ENCODE peak calls at places on chromosomes 4 and X, in five cellular contexts. One of them, this sample, is unnamed.

GRCh38 chr4:160212078-160212477 is 1109.2 kb downstream of the RAPGEF2 start:
- DNase-seq in right atrium auricular region: no peak
- DNase-seq in brain microvascular endothelial cell: no peak
- DNase-seq in cardiac muscle cell: no peak
- DNase-seq in adipocyte: no peak
- DNase-seq in this sample: no peak

GRCh38 chr4:22573198-22573597 is 57.3 kb upstream of the ADGRA3 start:
- DNase-seq in right atrium auricular region: peak; percentile 72
- DNase-seq in brain microvascular endothelial cell: no peak
- DNase-seq in cardiac muscle cell: peak; percentile 67
- DNase-seq in adipocyte: peak; percentile 3
- DNase-seq in this sample: no peak

GRCh38 chr4:36489798-36490197 is 208.4 kb downstream of the DTHD1 start:
- DNase-seq in right atrium auricular region: no peak
- DNase-seq in brain microvascular endothelial cell: no peak
- DNase-seq in cardiac muscle cell: no peak
- DNase-seq in adipocyte: no peak
- DNase-seq in this sample: no peak

GRCh38 chrX:133921764-133922389 is 63.5 kb downstream of the GPC3 start:
- DNase-seq in right atrium auricular region: no peak
- DNase-seq in brain microvascular endothelial cell: peak; percentile 17
- DNase-seq in cardiac muscle cell: peak; percentile 45
- DNase-seq in adipocyte: peak; percentile 20
- DNase-seq in this sample: no peak

GRCh38 chrX:107715331-107716044 is 60.1 kb downstream of the TSC22D3 start:
- DNase-seq in right atrium auricular region: no peak
- DNase-seq in brain microvascular endothelial cell: no peak
- DNase-seq in cardiac muscle cell: peak; percentile 33
- DNase-seq in adipocyte: peak; percentile 31
- DNase-seq in this sample: no peak

GRCh38 chrX:44306336-44306735 is 37.1 kb downstream of the EFHC2 start:
- DNase-seq in right atrium auricular region: no peak
- DNase-seq in brain microvascular endothelial cell: peak; percentile 4
- DNase-seq in cardiac muscle cell: peak; percentile 8
- DNase-seq in adipocyte: peak; percentile 51
- DNase-seq in this sample: no peak

GRCh38 chr4:146654976-146655761 is 16.5 kb downstream of the POU4F2 start:
- DNase-seq in right atrium auricular region: no peak
- DNase-seq in brain microvascular endothelial cell: no peak
- DNase-seq in cardiac muscle cell: peak; percentile 38
- DNase-seq in adipocyte: peak; percentile 44
- DNase-seq in this sample: no peak

GRCh38 chrX:101759000-101759399 is 99.3 kb upstream of the ARMCX2 start:
- DNase-seq in right atrium auricular region: no peak
- DNase-seq in brain microvascular endothelial cell: peak; percentile 57
- DNase-seq in cardiac muscle cell: peak; percentile 45
- DNase-seq in adipocyte: peak; percentile 66
- DNase-seq in this sample: peak; percentile 10

GRCh38 chr4:113639311-113639710 is 122.2 kb downstream of the CAMK2D start:
- DNase-seq in right atrium auricular region: no peak
- DNase-seq in brain microvascular endothelial cell: no peak
- DNase-seq in cardiac muscle cell: no peak
- DNase-seq in adipocyte: no peak
- DNase-seq in this sample: no peak

GRCh38 chr4:169604131-169604900 is 8.1 kb downstream of the NEK1 start:
- DNase-seq in right atrium auricular region: no peak
- DNase-seq in brain microvascular endothelial cell: peak; percentile 77
- DNase-seq in cardiac muscle cell: peak; percentile 69
- DNase-seq in adipocyte: peak; percentile 74
- DNase-seq in this sample: peak; percentile 47

GRCh38 chr4:81919238-81919637 is 447.5 kb upstream of the RASGEF1B start:
- DNase-seq in right atrium auricular region: no peak
- DNase-seq in brain microvascular endothelial cell: peak; percentile 2
- DNase-seq in cardiac muscle cell: peak; percentile 51
- DNase-seq in adipocyte: no peak
- DNase-seq in this sample: no peak

GRCh38 chrX:113058634-113059033 is 218.0 kb upstream of the AMOT start:
- DNase-seq in right atrium auricular region: no peak
- DNase-seq in brain microvascular endothelial cell: no peak
- DNase-seq in cardiac muscle cell: no peak
- DNase-seq in adipocyte: peak; percentile 29
- DNase-seq in this sample: no peak

GRCh38 chr4:140463610-140464009 is 34.5 kb downstream of the MGAT4D start:
- DNase-seq in right atrium auricular region: no peak
- DNase-seq in brain microvascular endothelial cell: no peak
- DNase-seq in cardiac muscle cell: no peak
- DNase-seq in adipocyte: no peak
- DNase-seq in this sample: no peak

GRCh38 chr4:108619372-108620100 is 840 bp upstream of the RPL34 start:
- DNase-seq in right atrium auricular region: no peak
- DNase-seq in brain microvascular endothelial cell: no peak
- DNase-seq in cardiac muscle cell: no peak
- DNase-seq in adipocyte: no peak
- DNase-seq in this sample: no peak

GRCh38 chr4:124433500-124433899 is 279.0 kb downstream of the ANKRD50 start:
- DNase-seq in right atrium auricular region: no peak
- DNase-seq in brain microvascular endothelial cell: peak; percentile 76
- DNase-seq in cardiac muscle cell: peak; percentile 28
- DNase-seq in adipocyte: no peak
- DNase-seq in this sample: no peak

DNA sequence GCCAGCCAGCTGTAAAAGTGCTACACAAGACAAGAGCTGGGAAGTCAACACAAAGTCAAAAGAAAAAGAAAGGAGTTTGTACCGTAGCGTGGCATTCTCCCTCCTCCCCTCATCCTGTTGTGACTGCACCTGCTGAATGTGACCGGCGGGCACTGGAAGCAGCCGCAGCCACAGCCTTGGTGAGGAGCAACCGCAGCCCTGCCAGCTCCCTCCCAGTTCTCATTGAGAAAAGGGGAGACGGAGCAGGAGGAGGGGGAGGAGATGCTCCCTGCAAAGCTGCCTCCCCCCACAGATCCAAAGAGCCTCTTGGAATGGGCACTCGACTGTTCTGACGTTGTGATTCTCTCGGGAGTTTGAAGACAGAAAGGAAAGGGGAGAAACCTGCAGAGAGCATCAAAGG is 429.9 kb downstream of the MAPK10 start:
- DNase-seq in right atrium auricular region: no peak
- DNase-seq in brain microvascular endothelial cell: no peak
- DNase-seq in cardiac muscle cell: no peak
- DNase-seq in adipocyte: no peak
- DNase-seq in this sample: no peak
- H3K4me3 ChIP-seq in right atrium auricular region: no peak overlapping the region
- H3K4me3 ChIP-seq in brain microvascular endothelial cell: no peak overlapping the region
- H3K4me3 ChIP-seq in cardiac muscle cell: no peak overlapping the region
- H3K4me3 ChIP-seq in adipocyte: no peak overlapping the region
- H3K4me3 ChIP-seq in this sample: no peak overlapping the region

GRCh38 chr4:185712350-185713024 is 99.5 kb downstream of the SORBS2 start:
- DNase-seq in right atrium auricular region: no peak
- DNase-seq in brain microvascular endothelial cell: no peak
- DNase-seq in cardiac muscle cell: no peak
- DNase-seq in adipocyte: no peak
- DNase-seq in this sample: no peak
- H3K4me3 ChIP-seq in right atrium auricular region: no peak overlapping the region
- H3K4me3 ChIP-seq in brain microvascular endothelial cell: no peak overlapping the region
- H3K4me3 ChIP-seq in cardiac muscle cell: no peak overlapping the region
- H3K4me3 ChIP-seq in adipocyte: no peak overlapping the region
- H3K4me3 ChIP-seq in this sample: no peak overlapping the region

GRCh38 chr4:189202182-189202868 is 738.3 kb upstream of the FRG1 start:
- DNase-seq in right atrium auricular region: peak; percentile 61
- DNase-seq in brain microvascular endothelial cell: peak; percentile 71
- DNase-seq in cardiac muscle cell: peak; percentile 82
- DNase-seq in adipocyte: peak; percentile 94
- DNase-seq in this sample: peak; percentile 72
- H3K4me3 ChIP-seq in right atrium auricular region: no peak overlapping the region
- H3K4me3 ChIP-seq in brain microvascular endothelial cell: peak overlapping the region; percentile 40
- H3K4me3 ChIP-seq in cardiac muscle cell: no peak overlapping the region
- H3K4me3 ChIP-seq in adipocyte: peak overlapping the region; percentile 79
- H3K4me3 ChIP-seq in this sample: peak overlapping the region; percentile 37

GRCh38 chrX:42386681-42387080 is 391.3 kb downstream of the PPP1R2C start:
- DNase-seq in right atrium auricular region: no peak
- DNase-seq in brain microvascular endothelial cell: no peak
- DNase-seq in cardiac muscle cell: no peak
- DNase-seq in adipocyte: no peak
- DNase-seq in this sample: no peak

GRCh38 chrX:42385730-42386129 is 392.2 kb downstream of the PPP1R2C start:
- DNase-seq in right atrium auricular region: no peak
- DNase-seq in brain microvascular endothelial cell: no peak
- DNase-seq in cardiac muscle cell: no peak
- DNase-seq in adipocyte: no peak
- DNase-seq in this sample: no peak

DNA sequence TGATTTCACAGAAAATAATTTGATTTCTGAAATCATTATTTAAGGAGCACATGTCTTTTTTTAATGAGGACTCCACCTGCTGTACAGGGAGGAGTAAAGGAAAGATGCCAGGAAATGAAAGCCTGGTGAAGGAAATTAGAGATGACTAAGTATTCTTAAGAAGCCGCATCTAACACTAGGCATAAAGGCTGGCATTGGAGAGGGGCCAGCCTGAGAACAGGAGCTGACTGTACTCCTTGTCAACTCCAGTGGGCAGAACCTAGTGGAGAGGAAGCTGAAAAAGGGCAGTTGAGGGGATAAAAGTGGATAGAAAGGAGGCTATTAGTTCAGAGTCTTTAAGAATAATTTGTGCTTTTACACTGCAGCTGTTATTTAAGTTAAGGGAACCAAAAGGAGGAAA is 393.0 kb downstream of the PPP1R2C start:
- DNase-seq in right atrium auricular region: no peak
- DNase-seq in brain microvascular endothelial cell: no peak
- DNase-seq in cardiac muscle cell: no peak
- DNase-seq in adipocyte: no peak
- DNase-seq in this sample: no peak
- H3K4me3 ChIP-seq in right atrium auricular region: no peak overlapping the region
- H3K4me3 ChIP-seq in brain microvascular endothelial cell: no peak overlapping the region
- H3K4me3 ChIP-seq in cardiac muscle cell: no peak overlapping the region
- H3K4me3 ChIP-seq in adipocyte: no peak overlapping the region
- H3K4me3 ChIP-seq in this sample: no peak overlapping the region